ENCODE peak calls at places on chromosomes 5 and 9, in six cellular contexts. M, A, F, O, G and Z are unnamed samples.

GRCh38 chr5:68379275-68380026 is 163.9 kb downstream of the PIK3R1 start:
- DNase-seq in F (no peak), A (no peak), G (no peak), M (no peak), O (no peak), Z (no peak)

GRCh38 chr9:134585746-134586706 is 55.6 kb upstream of the COL5A1 start:
- DNase-seq in O (no peak), M (no peak), G (no peak), A (peak), F (no peak), Z (peak)

GRCh38 chr9:94921656-94922055 is 195.2 kb downstream of the AOPEP start:
- DNase-seq in O (no peak), A (no peak), M (no peak), G (no peak), F (no peak), Z (no peak)

GRCh38 chr9:106888992-106889631 is 26.1 kb downstream of the ZNF462 start:
- DNase-seq in G (no peak), A (no peak), F (no peak), M (no peak), O (no peak), Z (no peak)

GRCh38 chr5:38008198-38008597 is 168.4 kb upstream of the GDNF start:
- DNase-seq in G (no peak), M (peak), F (no peak), A (no peak), O (no peak), Z (no peak)

GRCh38 chr9:135864447-135865049 is 42.8 kb downstream of the CAMSAP1 start:
- DNase-seq in F (peak), G (no peak), O (peak), A (peak), M (peak), Z (peak)

GRCh38 chr9:113781381-113781780 is 94.7 kb upstream of the ZNF618 start:
- DNase-seq in A (no peak), G (no peak), O (no peak), F (no peak), M (no peak), Z (no peak)

GRCh38 chr5:132489051-132489770 is 1.4 kb downstream of the IRF1 start:
- DNase-seq in G (no peak), F (no peak), O (no peak), M (no peak), A (peak), Z (no peak)

GRCh38 chr5:32312682-32313523 is at the start of gene MTMR12:
- DNase-seq in A (peak), O (peak), G (peak), F (peak), M (peak), Z (peak)